ENCODE peak calls at places on chromosomes 2 and 18, in five cellular contexts. S is iris pigment epithelial cell, O is K562, R is left cardiac atrium, L is amygdala. J is an unnamed sample.

GRCh38 chr2:54666741-54667639 is 56.5 kb upstream of the EML6 start:
- DNase-seq in S (peak; percentile 53), O (no peak), R (peak; percentile 55), L (no peak), J (peak; percentile 66)

GRCh38 chr2:7057865-7058400 is 140.7 kb downstream of the RNF144A start:
- DNase-seq in S (peak; percentile 12), O (no peak), R (no peak), L (no peak), J (no peak)

GRCh38 chr2:202064206-202064880 is 8.7 kb upstream of the KIAA2012 start:
- DNase-seq in S (peak; percentile 98), O (no peak), R (peak; percentile 39), L (peak; percentile 15), J (no peak)

GRCh38 chr18:55856191-55856590 is 268.2 kb upstream of the TCF4 start:
- DNase-seq in S (peak; percentile 82), O (no peak), R (no peak), L (no peak), J (no peak)

GRCh38 chr2:44559108-44559507 is 197.4 kb downstream of the CAMKMT start:
- DNase-seq in S (no peak), O (no peak), R (no peak), L (no peak), J (no peak)

GRCh38 chr18:23573948-23574431 is 12.3 kb downstream of the NPC1 start:
- DNase-seq in S (peak; percentile 92), O (no peak), R (no peak), L (no peak), J (no peak)

GRCh38 chr2:105763076-105763475 is 18.4 kb downstream of the NCK2 start:
- DNase-seq in S (no peak), O (no peak), R (no peak), L (no peak), J (no peak)

GRCh38 chr2:204933735-204934361 is 388.6 kb downstream of the PARD3B start:
- DNase-seq in S (no peak), O (no peak), R (no peak), L (no peak), J (no peak)

GRCh38 chr2:203804070-203804469 is 63.5 kb upstream of the CTLA4 start:
- DNase-seq in S (peak; percentile 100), O (no peak), R (no peak), L (no peak), J (no peak)

GRCh38 chr2:51597086-51597485 is 565.2 kb upstream of the NRXN1 start:
- DNase-seq in S (no peak), O (no peak), R (no peak), L (no peak), J (no peak)

GRCh38 chr2:240820607-240821428 is 799 bp upstream of the KIF1A start:
- DNase-seq in S (no peak), O (no peak), R (no peak), L (peak; percentile 44), J (no peak)

GRCh38 chr2:180540761-180541160 is 439.6 kb upstream of the UBE2E3 start:
- DNase-seq in S (no peak), O (no peak), R (no peak), L (no peak), J (no peak)

GRCh38 chr18:10119528-10119927 is 205.7 kb downstream of the VAPA start:
- DNase-seq in S (no peak), O (no peak), R (no peak), L (no peak), J (no peak)

GRCh38 chr2:188517549-188518255 is 226.0 kb downstream of the GULP1 start:
- DNase-seq in S (no peak), O (no peak), R (no peak), L (no peak), J (no peak)

GRCh38 chr2:238099709-238100048 is 461 bp upstream of the ESPNL start:
- DNase-seq in S (no peak), O (no peak), R (no peak), L (no peak), J (no peak)

GRCh38 chr2:112541315-112542122 is 746 bp upstream of the POLR1B start:
- DNase-seq in S (peak; percentile 59), O (peak; percentile 87), R (peak; percentile 75), L (peak; percentile 76), J (peak; percentile 73)

GRCh38 chr2:140117371-140117770 is 1337.2 kb upstream of the NXPH2 start:
- DNase-seq in S (peak; percentile 1), O (no peak), R (no peak), L (no peak), J (no peak)

GRCh38 chr2:149679286-149679685 is 91.7 kb upstream of the MMADHC start:
- DNase-seq in S (peak; percentile 75), O (no peak), R (no peak), L (no peak), J (no peak)

GRCh38 chr18:23133860-23134779 is 1.2 kb upstream of the CABLES1 start:
- DNase-seq in S (peak; percentile 25), O (peak; percentile 60), R (no peak), L (no peak), J (peak; percentile 77)

GRCh38 chr2:98936133-98936916 is at the start of gene CRACDL:
- DNase-seq in S (peak; percentile 33), O (no peak), R (no peak), L (no peak), J (peak; percentile 71)

GRCh38 chr2:20930928-20931327 is 108.0 kb upstream of the LDAH start:
- DNase-seq in S (peak; percentile 81), O (no peak), R (no peak), L (no peak), J (no peak)

GRCh38 chr2:215917953-215918620 is 95.3 kb downstream of the MREG start:
- DNase-seq in S (peak; percentile 76), O (no peak), R (no peak), L (no peak), J (no peak)

GRCh38 chr2:32355976-32356734 is 668 bp upstream of the BIRC6 start:
- DNase-seq in S (no peak), O (no peak), R (no peak), L (no peak), J (no peak)

J was measured in HuH-7.